ENCODE peak calls at places on chromosome 18, in nine cellular contexts. A is head of caudate nucleus; C is kidney tubule cell; W is germinal center; S is lung; J is stimulated activated CD8-positive, alpha-beta memory T cell treated with anti-CD3 and anti-CD28 coated beads, Interleukin-15, amount 100 ng/mL, for 1 hour; O is BJ; L is central memory CD8-positive, alpha-beta T cell; B is SIG-M5. T is an unnamed sample.

GRCh38 chr18:11245889-11246288 is 96.5 kb upstream of the PIEZO2 start:
- DNase-seq in A (no peak), C (no peak), W (no peak), S (no peak), J (no peak), O (peak), L (no peak), B (no peak), T (no peak)

GRCh38 chr18:62454527-62454926 is 68.3 kb upstream of the ZCCHC2 start:
- DNase-seq in A (no peak), C (no peak), W (no peak), S (peak), J (no peak), O (no peak), L (no peak), B (no peak), T (no peak)

GRCh38 chr18:3649559-3650426 is 199.8 kb downstream of the TGIF1 start:
- DNase-seq in A (no peak), C (peak), W (no peak), S (no peak), J (no peak), O (no peak), L (no peak), B (no peak), T (peak)

GRCh38 chr18:7259482-7259881 is 28.6 kb downstream of the LRRC30 start:
- DNase-seq in A (no peak), C (no peak), W (no peak), S (no peak), J (no peak), O (no peak), L (no peak), B (no peak), T (no peak)

GRCh38 chr18:64566461-64566860 is 417.6 kb upstream of the LINC00305 start:
- DNase-seq in A (no peak), C (peak), W (no peak), S (no peak), J (no peak), O (no peak), L (no peak), B (no peak), T (no peak)

GRCh38 chr18:51072586-51073303 is 42.7 kb downstream of the SMAD4 start:
- DNase-seq in A (no peak), C (no peak), W (no peak), S (no peak), J (no peak), O (no peak), L (no peak), B (no peak), T (no peak)

GRCh38 chr18:61388010-61388409 is 54.8 kb downstream of the CDH20 start:
- DNase-seq in A (no peak), C (no peak), W (no peak), S (no peak), J (no peak), O (no peak), L (no peak), B (no peak), T (no peak)

GRCh38 chr18:28109781-28110460 is 67.0 kb downstream of the CDH2 start:
- DNase-seq in A (no peak), C (no peak), W (no peak), S (no peak), J (no peak), O (no peak), L (no peak), B (no peak), T (no peak)

GRCh38 chr18:33596178-33596854 is 18.3 kb downstream of the ASXL3 start:
- DNase-seq in A (no peak), C (peak), W (no peak), S (no peak), J (no peak), O (no peak), L (no peak), B (no peak), T (no peak)

GRCh38 chr18:49966090-49966489 is 152.8 kb upstream of the ACAA2 start:
- DNase-seq in A (no peak), C (peak), W (no peak), S (no peak), J (no peak), O (no peak), L (no peak), B (no peak), T (peak)